ENCODE peak calls at places on chromosome 11, in seven cellular contexts. K, Y, L, D, H, M and J are unnamed samples.
A peak's percentile ranks its signal among the peaks of the same experiment; 100 is the strongest.

GRCh38 chr11:118928870-118929495 is 3.3 kb upstream of the BCL9L start:
- DNase-seq in K (no peak), Y (peak; percentile 80), L (peak; percentile 70), D (peak; percentile 36), H (no peak), M (no peak), J (peak; percentile 82)

GRCh38 chr11:21556936-21557335 is 635.9 kb upstream of the ANO5 start:
- DNase-seq in K (no peak), Y (peak; percentile 6), L (no peak), D (no peak), H (no peak), M (no peak), J (peak; percentile 80)

GRCh38 chr11:113894421-113894996 is 10.1 kb upstream of the HTR3B start:
- DNase-seq in K (no peak), Y (no peak), L (no peak), D (no peak), H (no peak), M (no peak), J (no peak)

GRCh38 chr11:74937696-74938475 is 11.0 kb downstream of the XRRA1 start:
- DNase-seq in K (no peak), Y (no peak), L (no peak), D (no peak), H (no peak), M (no peak), J (no peak)

GRCh38 chr11:55357560-55358184 is 10.1 kb upstream of the OR4A15 start:
- DNase-seq in K (no peak), Y (no peak), L (no peak), D (no peak), H (no peak), M (no peak), J (no peak)

GRCh38 chr11:114562166-114562916 is 2.7 kb upstream of the NXPE1 start:
- DNase-seq in K (no peak), Y (no peak), L (no peak), D (no peak), H (no peak), M (no peak), J (no peak)

GRCh38 chr11:71246559-71246958 is 5.8 kb downstream of the SHANK2 start:
- DNase-seq in K (no peak), Y (peak; percentile 3), L (no peak), D (no peak), H (no peak), M (no peak), J (no peak)

GRCh38 chr11:134949121-134949591 is 537.1 kb upstream of the B3GAT1 start:
- DNase-seq in K (peak; percentile 45), Y (no peak), L (no peak), D (peak; percentile 35), H (no peak), M (no peak), J (peak; percentile 62)

GRCh38 chr11:115379528-115379927 is 124.7 kb downstream of the CADM1 start:
- DNase-seq in K (no peak), Y (no peak), L (no peak), D (no peak), H (peak; percentile 8), M (no peak), J (no peak)

GRCh38 chr11:85627332-85627997 is at the start of gene DLG2:
- DNase-seq in K (no peak), Y (peak; percentile 21), L (no peak), D (no peak), H (no peak), M (no peak), J (peak; percentile 39)

GRCh38 chr11:127971448-127971847 is 615.9 kb downstream of the ETS1 start:
- DNase-seq in K (no peak), Y (no peak), L (no peak), D (no peak), H (no peak), M (no peak), J (no peak)

GRCh38 chr11:27011560-27012253 is 17.8 kb downstream of the FIBIN start:
- DNase-seq in K (no peak), Y (no peak), L (no peak), D (no peak), H (no peak), M (no peak), J (no peak)

GRCh38 chr11:12845739-12846358 is 163.3 kb upstream of the RASSF10 start:
- DNase-seq in K (no peak), Y (peak; percentile 70), L (peak; percentile 58), D (peak; percentile 98), H (no peak), M (no peak), J (no peak)

GRCh38 chr11:72704028-72704782 is 30.0 kb upstream of the PDE2A start:
- DNase-seq in K (no peak), Y (no peak), L (no peak), D (no peak), H (no peak), M (no peak), J (no peak)

GRCh38 chr11:72683782-72684200 is 9.6 kb upstream of the PDE2A start:
- DNase-seq in K (no peak), Y (peak; percentile 91), L (peak; percentile 80), D (peak; percentile 33), H (no peak), M (no peak), J (peak; percentile 90)

GRCh38 chr11:127412722-127413121 is 412.2 kb upstream of the KIRREL3 start:
- DNase-seq in K (no peak), Y (no peak), L (no peak), D (no peak), H (no peak), M (no peak), J (no peak)

GRCh38 chr11:724733-725386 is 18.8 kb downstream of the EPS8L2 start:
- DNase-seq in K (no peak), Y (peak; percentile 34), L (no peak), D (no peak), H (no peak), M (no peak), J (no peak)

GRCh38 chr11:60634151-60634550 is 65.3 kb upstream of the MS4A8 start:
- DNase-seq in K (peak; percentile 1), Y (no peak), L (peak; percentile 25), D (no peak), H (peak; percentile 19), M (no peak), J (no peak)

GRCh38 chr11:110261195-110262140 is 34.9 kb downstream of the RDX start:
- DNase-seq in K (no peak), Y (no peak), L (no peak), D (no peak), H (no peak), M (no peak), J (no peak)
- TF ChIP-seq JUND in K (no peak), Y (no peak), L (no peak), D (no peak), H (no peak), M (no peak), J (no peak)

DNA sequence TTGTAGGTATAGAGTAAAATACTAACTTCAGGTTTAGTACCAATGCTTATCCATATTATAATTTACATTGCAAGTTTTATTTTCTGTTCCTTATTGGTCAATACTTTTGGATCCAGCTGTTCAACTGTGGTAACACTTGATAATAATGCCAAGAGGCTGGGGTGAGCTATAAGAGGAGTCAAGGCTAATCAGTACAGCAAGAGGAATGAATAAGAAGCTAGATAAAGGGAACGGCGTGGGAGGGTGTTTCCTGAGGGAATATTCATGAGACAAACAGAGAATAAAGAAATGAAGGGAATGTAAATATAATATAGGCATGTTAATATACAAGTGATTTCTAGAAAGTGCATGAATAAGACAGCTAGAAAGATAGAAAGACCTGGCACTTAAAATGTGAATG is 4.1 kb downstream of the OR51B4 start:
- DNase-seq in K (no peak), Y (no peak), L (no peak), D (no peak), H (no peak), M (no peak), J (no peak)
- TF ChIP-seq JUND in K (no peak), Y (no peak), L (no peak), D (no peak), H (no peak), M (no peak), J (no peak)

GRCh38 chr11:131041331-131042040 is 125.2 kb upstream of the SNX19 start:
- DNase-seq in K (no peak), Y (no peak), L (no peak), D (no peak), H (no peak), M (no peak), J (no peak)

GRCh38 chr11:131037873-131038272 is 121.6 kb upstream of the SNX19 start:
- DNase-seq in K (no peak), Y (no peak), L (no peak), D (no peak), H (no peak), M (no peak), J (no peak)

GRCh38 chr11:131036544-131036943 is 120.3 kb upstream of the SNX19 start:
- DNase-seq in K (no peak), Y (no peak), L (no peak), D (no peak), H (no peak), M (no peak), J (no peak)

GRCh38 chr11:131042041-131042390 is 125.7 kb upstream of the SNX19 start:
- DNase-seq in K (no peak), Y (no peak), L (no peak), D (no peak), H (no peak), M (no peak), J (no peak)

DNA sequence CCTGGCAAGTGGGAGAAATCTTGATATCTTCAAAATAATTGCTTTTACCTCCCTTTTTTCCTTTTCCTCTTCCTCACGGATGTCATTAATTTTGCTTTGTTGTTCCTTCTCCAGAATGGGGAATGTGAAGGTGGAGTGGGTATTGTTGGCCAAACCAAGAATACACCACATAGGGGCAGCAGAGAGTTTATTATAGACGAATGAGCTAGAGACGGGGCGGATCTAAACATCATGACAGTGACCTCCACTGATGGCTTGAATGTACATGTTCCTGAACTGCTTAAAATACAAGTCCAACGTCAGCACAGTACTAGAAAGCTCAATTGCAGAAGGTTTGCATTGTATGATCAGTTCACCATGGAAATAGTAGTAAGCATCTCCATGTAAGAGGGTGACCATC is 122.3 kb upstream of the SNX19 start:
- DNase-seq in K (no peak), Y (peak; percentile 37), L (peak; percentile 14), D (no peak), H (no peak), M (no peak), J (no peak)
- TF ChIP-seq JUND in K (no peak), Y (no peak), L (no peak), D (no peak), H (no peak), M (no peak), J (no peak)

GRCh38 chr11:9118277-9118676 is 26.9 kb upstream of the SCUBE2 start:
- DNase-seq in K (no peak), Y (no peak), L (no peak), D (no peak), H (no peak), M (no peak), J (no peak)
- TF ChIP-seq JUND in K (no peak), Y (no peak), L (no peak), D (no peak), H (no peak), M (no peak), J (no peak)